ENCODE peak calls at places on chromosomes 5 and 9, in five cellular contexts. T is lung, N is psoas muscle, M is stomach, D is IMR-90. I is an unnamed sample.

GRCh38 chr5:93601433-93602175 is 18.6 kb downstream of the NR2F1 start:
- DNase-seq in T (no peak), N (no peak), M (no peak), D (peak; percentile 91), I (no peak)

GRCh38 chr9:120712539-120713031 is 1.7 kb downstream of the MEGF9 start:
- DNase-seq in T (no peak), N (no peak), M (no peak), D (no peak), I (no peak)

GRCh38 chr5:153794327-153794726 is 244.4 kb downstream of the FAM114A2 start:
- DNase-seq in T (no peak), N (no peak), M (no peak), D (no peak), I (no peak)

GRCh38 chr9:124354364-124355031 is 60.7 kb downstream of the PSMB7 start:
- DNase-seq in T (no peak), N (no peak), M (no peak), D (no peak), I (no peak)

GRCh38 chr5:25892251-25892650 is 1146.1 kb downstream of the CDH9 start:
- DNase-seq in T (no peak), N (no peak), M (no peak), D (no peak), I (no peak)

GRCh38 chr9:32427111-32427873 is 42.8 kb downstream of the ACO1 start:
- DNase-seq in T (no peak), N (no peak), M (peak; percentile 74), D (peak; percentile 77), I (no peak)

GRCh38 chr5:142053434-142054253 is 40.8 kb upstream of the GNPDA1 start:
- DNase-seq in T (peak; percentile 44), N (no peak), M (no peak), D (peak; percentile 43), I (peak; percentile 68)

GRCh38 chr5:42715791-42716190 is 40.8 kb upstream of the CCDC152 start:
- DNase-seq in T (no peak), N (no peak), M (no peak), D (no peak), I (no peak)

GRCh38 chr5:52922384-52922783 is 66.8 kb upstream of the ITGA2 start:
- DNase-seq in T (peak; percentile 55), N (no peak), M (no peak), D (peak; percentile 67), I (no peak)

GRCh38 chr9:94908041-94908563 is 181.6 kb downstream of the AOPEP start:
- DNase-seq in T (peak; percentile 38), N (no peak), M (no peak), D (peak; percentile 48), I (no peak)

GRCh38 chr9:126642009-126642744 is 28.4 kb downstream of the LMX1B start:
- DNase-seq in T (no peak), N (no peak), M (no peak), D (no peak), I (no peak)

GRCh38 chr9:79883073-79883645 is 311.4 kb downstream of the TLE4 start:
- DNase-seq in T (no peak), N (no peak), M (no peak), D (no peak), I (no peak)

GRCh38 chr9:15509931-15510788 is 610 bp downstream of the PSIP1 start:
- DNase-seq in T (peak; percentile 34), N (peak; percentile 32), M (peak; percentile 33), D (no peak), I (no peak)

GRCh38 chr9:114034663-114035062 is 43.4 kb downstream of the AMBP start:
- DNase-seq in T (peak; percentile 17), N (no peak), M (no peak), D (no peak), I (no peak)

GRCh38 chr9:76932778-76933177 is 26.9 kb upstream of the PRUNE2 start:
- DNase-seq in T (no peak), N (no peak), M (no peak), D (peak; percentile 18), I (no peak)

GRCh38 chr9:136990233-136990911 is 1.9 kb upstream of the PAXX start:
- DNase-seq in T (no peak), N (no peak), M (no peak), D (no peak), I (no peak)

GRCh38 chr5:174760721-174761120 is 36.3 kb downstream of the MSX2 start:
- DNase-seq in T (no peak), N (no peak), M (no peak), D (no peak), I (no peak)

GRCh38 chr5:167307042-167307441 is 984.4 kb upstream of the WWC1 start:
- DNase-seq in T (no peak), N (no peak), M (no peak), D (no peak), I (no peak)

GRCh38 chr5:62268239-62268638 is 37.8 kb upstream of the KIF2A start:
- DNase-seq in T (peak; percentile 31), N (no peak), M (no peak), D (no peak), I (no peak)

GRCh38 chr9:136875155-136875554 is 9.0 kb upstream of the EDF1 start:
- DNase-seq in T (no peak), N (no peak), M (no peak), D (no peak), I (no peak)

GRCh38 chr9:8071445-8071798 is 271.8 kb upstream of the DMAC1 start:
- DNase-seq in T (no peak), N (no peak), M (no peak), D (no peak), I (no peak)

GRCh38 chr5:128303593-128303992 is 220.0 kb downstream of the SLC12A2 start:
- DNase-seq in T (no peak), N (no peak), M (no peak), D (no peak), I (no peak)

GRCh38 chr5:148408092-148408491 is 24.3 kb downstream of the FBXO38 start:
- DNase-seq in T (no peak), N (no peak), M (no peak), D (peak; percentile 54), I (no peak)

GRCh38 chr5:1510151-1510561 is 13.6 kb downstream of the LPCAT1 start:
- DNase-seq in T (peak; percentile 25), N (peak; percentile 7), M (no peak), D (no peak), I (no peak)

GRCh38 chr5:155728146-155728856 is 598.7 kb upstream of the SGCD start:
- DNase-seq in T (no peak), N (peak; percentile 47), M (peak; percentile 26), D (peak; percentile 16), I (no peak)

GRCh38 chr5:94694671-94695070 is 76.2 kb downstream of the SLF1 start:
- DNase-seq in T (no peak), N (no peak), M (no peak), D (no peak), I (no peak)

GRCh38 chr5:94355817-94356216 is 262.6 kb downstream of the KIAA0825 start:
- DNase-seq in T (no peak), N (no peak), M (no peak), D (no peak), I (no peak)

GRCh38 chr9:115988701-115989100 is 164.9 kb upstream of the PAPPA start:
- DNase-seq in T (no peak), N (no peak), M (no peak), D (peak; percentile 57), I (no peak)

GRCh38 chr5:677131-678101 is 15.7 kb downstream of the TPPP start:
- DNase-seq in T (no peak), N (peak; percentile 13), M (peak; percentile 22), D (no peak), I (peak; percentile 48)

GRCh38 chr9:4832786-4833579 is 40.2 kb downstream of the RCL1 start:
- DNase-seq in T (no peak), N (no peak), M (no peak), D (peak; percentile 100), I (no peak)

GRCh38 chr5:133708451-133708850 is 96.1 kb upstream of the FSTL4 start:
- DNase-seq in T (no peak), N (no peak), M (no peak), D (no peak), I (no peak)

GRCh38 chr9:8486095-8486494 is 686.5 kb upstream of the DMAC1 start:
- DNase-seq in T (no peak), N (no peak), M (peak; percentile 28), D (no peak), I (no peak)

GRCh38 chr9:78826521-78826920 is 529.6 kb downstream of the PSAT1 start:
- DNase-seq in T (no peak), N (no peak), M (no peak), D (no peak), I (no peak)

GRCh38 chr5:138330813-138331448 is 673 bp downstream of the CDC25C start:
- DNase-seq in T (no peak), N (no peak), M (no peak), D (no peak), I (no peak)

GRCh38 chr9:130918870-130919558 is 20.0 kb downstream of the FIBCD1 start:
- DNase-seq in T (no peak), N (no peak), M (no peak), D (no peak), I (no peak)

GRCh38 chr9:75185585-75186170 is 97.4 kb downstream of the OSTF1 start:
- DNase-seq in T (no peak), N (no peak), M (peak; percentile 51), D (no peak), I (no peak)

GRCh38 chr5:6228257-6229250 is 149.8 kb downstream of the MED10 start:
- DNase-seq in T (no peak), N (no peak), M (no peak), D (no peak), I (no peak)

GRCh38 chr9:120655005-120655622 is 59.2 kb downstream of the MEGF9 start:
- DNase-seq in T (no peak), N (no peak), M (no peak), D (peak; percentile 70), I (no peak)

GRCh38 chr5:75839547-75839946 is 122.3 kb upstream of the POC5 start:
- DNase-seq in T (no peak), N (no peak), M (no peak), D (no peak), I (no peak)
- H3K4me1 ChIP-seq in T (no peaks in the 10 kb centered on the region), N (no peaks in the 10 kb centered on the region), M (no peaks in the 10 kb centered on the region), D (no peaks in the 10 kb centered on the region), I (no peaks in the 10 kb centered on the region)

GRCh38 chr5:59728356-59728755 is 165.2 kb downstream of the PDE4D start:
- DNase-seq in T (no peak), N (no peak), M (no peak), D (no peak), I (no peak)

GRCh38 chr5:59722875-59723274 is 170.7 kb downstream of the PDE4D start:
- DNase-seq in T (no peak), N (no peak), M (no peak), D (peak; percentile 24), I (no peak)

GRCh38 chr5:59721741-59722140 is 171.8 kb downstream of the PDE4D start:
- DNase-seq in T (no peak), N (no peak), M (no peak), D (no peak), I (no peak)

GRCh38 chr5:59725393-59725768 is 168.1 kb downstream of the PDE4D start:
- DNase-seq in T (no peak), N (no peak), M (no peak), D (peak; percentile 2), I (no peak)

GRCh38 chr5:59724482-59725392 is 168.8 kb downstream of the PDE4D start:
- DNase-seq in T (peak; percentile 46), N (no peak), M (no peak), D (peak; percentile 36), I (no peak)
- TF ChIP-seq CTCF in T (peak; percentile 15), N (peak; percentile 65), M (peak; percentile 28), D (peak; percentile 52), I (no peak)

GRCh38 chr5:150611026-150611425 is 29.4 kb upstream of the SYNPO start:
- DNase-seq in T (no peak), N (no peak), M (no peak), D (no peak), I (no peak)
- H3K4me1 ChIP-seq in T (peaks cover 41% of the 10 kb centered on the region), N (peaks cover 94% of the 10 kb centered on the region), M (peaks cover 67% of the 10 kb centered on the region), D (peaks cover 8% of the 10 kb centered on the region), I (peaks cover 2% of the 10 kb centered on the region)

GRCh38 chr5:31593676-31594075 is 45.3 kb upstream of the PDZD2 start:
- DNase-seq in T (no peak), N (no peak), M (no peak), D (no peak), I (no peak)
- TF ChIP-seq CTCF in T (no peak), N (no peak), M (no peak), D (no peak), I (no peak)